ENCODE peak calls at places on chromosomes 11 and 22, in ten cellular contexts. M, Y, F, X, W, E, Z, D, A and L are unnamed samples.

GRCh38 chr11:34978236-34979191 is 62.1 kb downstream of the PDHX start:
- DNase-seq in M (peak; percentile 94), A (peak; percentile 42), Z (no peak), X (no peak), F (no peak), E (no peak), Y (no peak), W (no peak), D (no peak), L (no peak)

GRCh38 chr11:96207459-96208449 is 135.2 kb downstream of the MAML2 start:
- DNase-seq in X (no peak), F (no peak), A (peak; percentile 82), Y (no peak), M (peak; percentile 67), D (peak; percentile 55), E (no peak), Z (peak; percentile 60), W (peak; percentile 56), L (peak; percentile 52)

GRCh38 chr11:23865341-23865975 is 631.4 kb upstream of the LUZP2 start:
- DNase-seq in Y (no peak), A (no peak), Z (no peak), F (no peak), W (no peak), M (no peak), D (no peak), E (no peak), X (no peak), L (no peak)

GRCh38 chr11:46673713-46674462 is 26.5 kb downstream of the ARHGAP1 start:
- DNase-seq in D (no peak), Z (no peak), F (no peak), A (no peak), Y (no peak), X (no peak), E (no peak), W (no peak), M (peak; percentile 22), L (no peak)

GRCh38 chr11:121293276-121293569 is 652 bp downstream of the SC5D start:
- DNase-seq in W (no peak), A (peak; percentile 66), M (no peak), Z (no peak), D (no peak), E (no peak), Y (no peak), X (no peak), F (peak; percentile 53), L (no peak)

GRCh38 chr22:41915783-41916493 is 1.1 kb upstream of the SHISA8 start:
- DNase-seq in Z (no peak), M (no peak), F (no peak), A (no peak), E (no peak), W (no peak), D (no peak), Y (no peak), X (no peak), L (no peak)

GRCh38 chr11:293293-293851 is 4.4 kb downstream of the PGGHG start:
- DNase-seq in Y (no peak), E (no peak), W (no peak), F (no peak), D (no peak), M (no peak), X (no peak), Z (no peak), A (no peak), L (no peak)

GRCh38 chr11:25423436-25424184 is 908.3 kb upstream of the ANO3 start:
- DNase-seq in M (peak; percentile 9), W (peak; percentile 72), Z (no peak), E (no peak), X (no peak), A (peak; percentile 80), Y (no peak), F (peak; percentile 92), D (no peak), L (no peak)

GRCh38 chr11:64592234-64592615 is 1.2 kb downstream of the SLC22A12 start:
- DNase-seq in X (no peak), Y (no peak), F (no peak), W (no peak), M (no peak), A (no peak), Z (no peak), E (no peak), D (no peak), L (no peak)

GRCh38 chr11:66904561-66904960 is 47.7 kb downstream of the LRFN4 start:
- DNase-seq in A (no peak), X (no peak), E (no peak), Y (no peak), D (no peak), W (no peak), M (no peak), Z (no peak), F (no peak), L (no peak)

GRCh38 chr11:66906077-66906929 is 49.4 kb downstream of the LRFN4 start:
- DNase-seq in W (peak; percentile 15), X (peak; percentile 36), A (no peak), Z (no peak), M (no peak), F (peak; percentile 73), E (no peak), D (no peak), Y (no peak), L (no peak)

GRCh38 chr11:66904981-66905521 is 48.2 kb downstream of the LRFN4 start:
- DNase-seq in W (no peak), E (no peak), D (no peak), Z (no peak), M (no peak), X (no peak), F (no peak), Y (no peak), A (no peak), L (no peak)

GRCh38 chr11:66904055-66904454 is 47.2 kb downstream of the LRFN4 start:
- DNase-seq in A (no peak), Y (no peak), W (peak; percentile 8), M (peak; percentile 50), F (peak; percentile 31), X (peak; percentile 23), D (no peak), E (no peak), Z (no peak), L (peak; percentile 66)

DNA sequence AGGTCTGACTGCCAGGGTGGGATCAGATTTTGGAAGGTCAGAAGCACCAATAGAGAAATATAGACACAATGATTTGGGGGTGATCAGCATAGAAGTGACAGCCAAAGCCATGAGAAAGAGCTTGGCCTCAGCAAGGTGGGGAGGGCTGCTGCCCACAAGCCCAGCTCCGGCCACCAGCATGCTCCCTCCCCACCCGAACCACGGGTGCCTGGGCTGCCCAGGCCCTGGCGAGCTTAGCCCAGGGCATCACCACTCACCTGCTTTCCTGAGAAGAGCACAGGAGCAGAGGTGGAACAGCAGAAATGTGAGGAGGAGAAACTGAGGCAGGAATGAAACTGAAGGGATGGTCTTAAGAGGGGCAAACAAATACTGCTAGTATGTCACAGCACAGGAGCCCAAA is 48.8 kb downstream of the LRFN4 start:
- DNase-seq in M (no peak), A (no peak), F (no peak), X (no peak), Y (no peak), W (no peak), Z (no peak), D (no peak), E (no peak), L (no peak)
- H3K4me3 ChIP-seq in M (no peak overlapping the region), A (no peak overlapping the region), F (no peak overlapping the region), X (peak overlapping the region; percentile 26), Y (no peak overlapping the region), W (peak overlapping the region; percentile 73), Z (no peak overlapping the region), D (no peak overlapping the region), E (no peak overlapping the region), L (no peak overlapping the region)

GRCh38 chr11:67611704-67612587 is 5.2 kb downstream of the NDUFV1 start:
- DNase-seq in W (no peak), D (no peak), Y (no peak), E (no peak), F (no peak), A (no peak), X (no peak), Z (no peak), M (no peak), L (no peak)
- H3K36me3 ChIP-seq in W (peaks cover 44% of the 10 kb centered on the region), D (peaks cover 35% of the 10 kb centered on the region), Y (peaks cover 44% of the 10 kb centered on the region), E (peaks cover 52% of the 10 kb centered on the region), F (peaks cover 12% of the 10 kb centered on the region), A (peaks cover 48% of the 10 kb centered on the region), X (peaks cover 19% of the 10 kb centered on the region), Z (peaks cover 37% of the 10 kb centered on the region), M (no peaks in the 10 kb centered on the region), L (no peaks in the 10 kb centered on the region)

DNA sequence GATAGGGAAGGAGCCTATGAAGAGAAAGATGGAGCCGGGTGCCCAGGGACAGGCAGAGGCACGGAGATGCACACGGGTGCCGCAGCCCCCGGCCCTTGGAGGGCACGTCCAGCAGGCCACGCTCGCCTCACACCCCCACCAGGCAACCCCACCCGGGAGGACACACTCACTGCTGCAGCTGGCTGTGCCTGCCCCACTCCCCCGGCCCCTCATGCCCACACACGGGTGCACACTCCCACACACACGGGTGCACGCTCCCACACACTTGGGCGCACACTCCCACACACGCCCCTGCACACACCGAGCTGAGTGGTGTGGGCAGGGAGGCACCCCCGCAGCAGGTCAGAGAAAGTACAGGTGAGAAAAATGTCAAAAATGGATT is 1.1 kb downstream of the MOB2 start:
- DNase-seq in F (no peak), A (no peak), W (no peak), M (no peak), D (no peak), Y (no peak), E (no peak), X (no peak), Z (no peak), L (no peak)
- H3K4me1 ChIP-seq in F (no peaks in the 10 kb centered on the region), A (peaks cover 41% of the 10 kb centered on the region), W (peaks cover 21% of the 10 kb centered on the region), M (no peaks in the 10 kb centered on the region), D (peaks cover 35% of the 10 kb centered on the region), Y (peaks cover 75% of the 10 kb centered on the region), E (peaks cover 93% of the 10 kb centered on the region), X (peaks cover 13% of the 10 kb centered on the region), Z (peaks cover 48% of the 10 kb centered on the region), L (peaks cover 58% of the 10 kb centered on the region)

DNA sequence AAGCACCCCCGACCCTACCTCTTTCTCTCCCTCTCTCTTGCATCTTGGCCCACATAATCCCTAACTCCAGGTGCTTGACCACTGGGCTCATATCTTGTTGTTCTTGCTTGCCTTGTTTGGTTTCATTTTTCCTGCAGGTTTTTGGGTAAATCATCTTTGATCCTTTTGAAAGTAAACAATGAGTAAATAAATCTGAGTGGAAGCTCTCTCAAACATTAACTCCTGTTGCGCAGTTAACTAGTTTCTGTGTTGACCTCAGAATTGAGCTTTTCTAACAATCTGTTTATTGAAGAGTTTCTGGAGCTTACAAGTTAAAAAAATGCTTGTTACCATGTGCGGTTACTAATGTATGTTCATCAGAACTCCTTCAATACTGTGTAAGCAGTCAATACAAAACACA is 38.8 kb upstream of the MICAL2 start:
- DNase-seq in D (no peak), E (no peak), Z (no peak), W (no peak), Y (no peak), M (no peak), F (no peak), A (peak; percentile 42), X (no peak), L (no peak)
- H3K4me3 ChIP-seq in D (no peak overlapping the region), E (no peak overlapping the region), Z (no peak overlapping the region), W (no peak overlapping the region), Y (no peak overlapping the region), M (no peak overlapping the region), F (no peak overlapping the region), A (no peak overlapping the region), X (no peak overlapping the region), L (no peak overlapping the region)